ENCODE peak calls at places on chromosomes 2 and 18, in six cellular contexts. G, T, S, J, V and U are unnamed samples.

GRCh38 chr2:220077488-220077887 is 450.1 kb downstream of the SLC4A3 start:
- DNase-seq in G (no peak), T (no peak), S (no peak), J (no peak), V (no peak), U (no peak)

GRCh38 chr2:98442488-98442887 is 2.2 kb upstream of the INPP4A start:
- DNase-seq in G (no peak), T (no peak), S (no peak), J (no peak), V (no peak), U (no peak)

GRCh38 chr2:56801770-56802169 is 618.0 kb downstream of the CCDC85A start:
- DNase-seq in G (no peak), T (no peak), S (no peak), J (no peak), V (no peak), U (no peak)

GRCh38 chr2:164114937-164115336 is 379.1 kb upstream of the FIGN start:
- DNase-seq in G (no peak), T (no peak), S (no peak), J (no peak), V (no peak), U (no peak)

GRCh38 chr18:66159451-66159850 is 408.6 kb downstream of the CDH7 start:
- DNase-seq in G (no peak), T (no peak), S (no peak), J (no peak), V (no peak), U (no peak)

GRCh38 chr2:116922414-116922813 is 892.1 kb upstream of the DDX18 start:
- DNase-seq in G (no peak), T (no peak), S (no peak), J (no peak), V (no peak), U (no peak)

GRCh38 chr2:4992226-4992625 is 700.0 kb upstream of the SOX11 start:
- DNase-seq in G (no peak), T (no peak), S (no peak), J (no peak), V (no peak), U (no peak)

GRCh38 chr2:191318037-191318728 is 73.0 kb downstream of the MYO1B start:
- DNase-seq in G (no peak), T (no peak), S (no peak), J (peak), V (no peak), U (no peak)

GRCh38 chr2:152627010-152627957 is 90.0 kb downstream of the PRPF40A start:
- DNase-seq in G (no peak), T (no peak), S (no peak), J (no peak), V (no peak), U (no peak)

GRCh38 chr2:151760139-151760650 is 25.9 kb upstream of the NEB start:
- DNase-seq in G (peak), T (no peak), S (no peak), J (no peak), V (no peak), U (no peak)

GRCh38 chr2:227411990-227412350 is 24.2 kb upstream of the SCYGR1 start:
- DNase-seq in G (no peak), T (no peak), S (no peak), J (no peak), V (no peak), U (no peak)

GRCh38 chr2:196926562-196927317 is at the start of gene PGAP1:
- DNase-seq in G (peak), T (peak), S (peak), J (peak), V (peak), U (peak)

GRCh38 chr18:8499810-8500663 is 109.2 kb upstream of the RAB12 start:
- DNase-seq in G (no peak), T (no peak), S (no peak), J (no peak), V (no peak), U (no peak)

GRCh38 chr2:224393145-224393544 is 8.8 kb downstream of the FAM124B start:
- DNase-seq in G (no peak), T (no peak), S (no peak), J (no peak), V (no peak), U (no peak)

GRCh38 chr2:233250985-233251305 is 528 bp upstream of the ATG16L1 start:
- DNase-seq in G (no peak), T (no peak), S (no peak), J (no peak), V (no peak), U (no peak)
- H3K4me3 ChIP-seq in G (peak), T (peak), S (peak), J (no peak), V (peak), U (peak)

DNA sequence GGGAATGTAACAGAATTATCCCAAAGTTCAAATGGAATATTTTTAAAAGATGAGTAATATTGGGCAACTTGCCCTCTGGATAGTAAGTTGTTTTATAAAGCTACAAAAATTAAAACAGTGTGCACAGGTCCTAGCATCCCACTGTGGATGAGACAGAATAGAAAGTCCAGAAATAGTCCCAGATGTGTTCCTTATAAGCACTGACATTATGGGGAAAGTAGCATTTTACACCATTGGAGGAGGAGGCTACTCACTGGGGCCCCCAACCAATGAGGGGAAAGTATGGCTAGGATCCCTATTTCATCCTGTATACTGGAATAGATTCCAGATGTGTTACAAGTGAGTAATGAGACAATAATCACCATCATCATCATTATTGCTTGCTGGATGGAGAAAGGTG is 4.8 kb downstream of the ARID5A start:
- DNase-seq in G (no peak), T (no peak), S (no peak), J (no peak), V (no peak), U (no peak)
- H3K4me3 ChIP-seq in G (no peak), T (no peak), S (no peak), J (no peak), V (no peak), U (no peak)

GRCh38 chr2:69645926-69646325 is 2.4 kb upstream of the AAK1 start:
- DNase-seq in G (no peak), T (no peak), S (peak), J (no peak), V (no peak), U (no peak)
- H3K4me3 ChIP-seq in G (no peak), T (peak), S (peak), J (no peak), V (no peak), U (no peak)

GRCh38 chr2:189676471-189676870 is 2.0 kb downstream of the ANKAR start:
- DNase-seq in G (no peak), T (no peak), S (no peak), J (no peak), V (no peak), U (no peak)

GRCh38 chr2:189669913-189670312 is 4.6 kb upstream of the ANKAR start:
- DNase-seq in G (no peak), T (no peak), S (no peak), J (no peak), V (no peak), U (no peak)

GRCh38 chr2:189679224-189679623 is 4.8 kb downstream of the ANKAR start:
- DNase-seq in G (no peak), T (no peak), S (no peak), J (no peak), V (no peak), U (no peak)

GRCh38 chr2:189674374-189675112 is at the start of gene ANKAR:
- DNase-seq in G (peak), T (peak), S (peak), J (peak), V (peak), U (peak)

GRCh38 chr2:189673661-189674373 is 653 bp upstream of the ANKAR start:
- DNase-seq in G (no peak), T (no peak), S (peak), J (no peak), V (no peak), U (no peak)
- H3K4me3 ChIP-seq in G (no peak), T (peak), S (peak), J (no peak), V (peak), U (peak)

GRCh38 chr2:33366473-33366872 is 110.0 kb upstream of the RASGRP3 start:
- DNase-seq in G (no peak), T (no peak), S (no peak), J (no peak), V (peak), U (no peak)
- H3K4me3 ChIP-seq in G (no peak), T (no peak), S (no peak), J (no peak), V (no peak), U (no peak)

GRCh38 chr2:45003586-45004568 is 5.4 kb downstream of the SIX2 start:
- DNase-seq in G (no peak), T (no peak), S (no peak), J (no peak), V (no peak), U (no peak)
- H3K4me3 ChIP-seq in G (peak), T (no peak), S (no peak), J (no peak), V (peak), U (no peak)

GRCh38 chr2:42051168-42052125 is 3.6 kb downstream of the PKDCC start:
- DNase-seq in G (no peak), T (no peak), S (no peak), J (no peak), V (no peak), U (no peak)
- H3K4me3 ChIP-seq in G (no peak), T (no peak), S (no peak), J (no peak), V (peak), U (no peak)

GRCh38 chr2:33408109-33408508 is 68.3 kb upstream of the RASGRP3 start:
- DNase-seq in G (no peak), T (no peak), S (no peak), J (no peak), V (no peak), U (no peak)
- H3K4me3 ChIP-seq in G (no peak), T (no peak), S (no peak), J (no peak), V (no peak), U (no peak)

GRCh38 chr2:189581354-189582139 is 961 bp upstream of the SLC40A1 start:
- DNase-seq in G (peak), T (no peak), S (peak), J (peak), V (no peak), U (no peak)

GRCh38 chr2:189578272-189578671 is 2.3 kb downstream of the SLC40A1 start:
- DNase-seq in G (no peak), T (no peak), S (no peak), J (no peak), V (no peak), U (no peak)

GRCh38 chr2:189580662-189581353 is at the start of gene SLC40A1:
- DNase-seq in G (peak), T (peak), S (peak), J (peak), V (peak), U (no peak)

GRCh38 chr2:189580267-189580661 is 322 bp downstream of the SLC40A1 start:
- DNase-seq in G (no peak), T (no peak), S (peak), J (peak), V (no peak), U (no peak)

DNA sequence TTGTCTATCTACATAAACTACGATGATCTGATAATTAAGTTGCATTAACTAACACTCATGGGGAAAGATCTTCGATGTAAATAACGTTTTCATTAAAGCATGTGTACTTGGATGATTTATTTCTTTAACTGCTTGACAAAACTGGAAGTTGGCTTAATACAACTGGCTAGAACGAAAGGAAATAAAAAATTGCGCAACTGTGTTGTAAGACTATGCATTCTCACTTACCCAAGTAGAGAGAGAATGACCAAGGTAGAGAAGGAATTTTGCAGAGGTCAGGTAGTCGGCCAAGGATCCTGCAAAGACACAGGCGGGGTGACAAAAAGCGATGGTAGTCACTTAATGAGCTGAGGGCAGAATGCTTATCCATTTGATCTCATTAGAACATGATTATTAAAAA is 1.0 kb downstream of the SLC40A1 start:
- DNase-seq in G (no peak), T (no peak), S (no peak), J (no peak), V (no peak), U (no peak)
- H3K4me3 ChIP-seq in G (peak), T (peak), S (peak), J (no peak), V (peak), U (no peak)

GRCh38 chr2:28687640-28688039 is 64.0 kb upstream of the PPP1CB start:
- DNase-seq in G (no peak), T (no peak), S (no peak), J (no peak), V (no peak), U (no peak)
- H3K4me3 ChIP-seq in G (no peak), T (no peak), S (no peak), J (no peak), V (no peak), U (no peak)